ENCODE peak calls at places on chromosomes 16 and 17, in ten cellular contexts. One of them, this sample, is unnamed.

GRCh38 chr17:46020998-46021397 is 21.9 kb downstream of the STH start:
- DNase-seq in transverse colon: no peak
- DNase-seq in cardiac fibroblast: no peak
- DNase-seq in heart left ventricle: no peak
- DNase-seq in testis: no peak
- DNase-seq in HL-60: no peak
- DNase-seq in tibial nerve: no peak
- DNase-seq in fibroblast of lung: no peak
- DNase-seq in HCT116: no peak
- DNase-seq in gastrocnemius medialis: no peak
- DNase-seq in this sample: no peak

GRCh38 chr17:70767102-70767701 is 597.9 kb downstream of the KCNJ2 start:
- DNase-seq in tibial nerve: no peak
- DNase-seq in HL-60: no peak
- DNase-seq in HCT116: peak; percentile 42
- DNase-seq in transverse colon: no peak
- DNase-seq in cardiac fibroblast: peak; percentile 74
- DNase-seq in heart left ventricle: no peak
- DNase-seq in gastrocnemius medialis: no peak
- DNase-seq in fibroblast of lung: peak; percentile 33
- DNase-seq in testis: no peak
- DNase-seq in this sample: peak; percentile 4

GRCh38 chr17:32303861-32304288 is 38.1 kb downstream of the C17orf75 start:
- DNase-seq in cardiac fibroblast: no peak
- DNase-seq in tibial nerve: no peak
- DNase-seq in transverse colon: no peak
- DNase-seq in testis: no peak
- DNase-seq in heart left ventricle: no peak
- DNase-seq in gastrocnemius medialis: no peak
- DNase-seq in fibroblast of lung: no peak
- DNase-seq in HL-60: no peak
- DNase-seq in HCT116: no peak
- DNase-seq in this sample: no peak

GRCh38 chr16:81445926-81446317 is 1.3 kb downstream of the CMIP start:
- DNase-seq in HL-60: no peak
- DNase-seq in cardiac fibroblast: no peak
- DNase-seq in gastrocnemius medialis: no peak
- DNase-seq in heart left ventricle: no peak
- DNase-seq in HCT116: no peak
- DNase-seq in fibroblast of lung: no peak
- DNase-seq in testis: no peak
- DNase-seq in tibial nerve: no peak
- DNase-seq in transverse colon: no peak
- DNase-seq in this sample: no peak

GRCh38 chr16:11149011-11149616 is 106.9 kb downstream of the SOCS1 start:
- DNase-seq in tibial nerve: no peak
- DNase-seq in transverse colon: no peak
- DNase-seq in testis: no peak
- DNase-seq in heart left ventricle: no peak
- DNase-seq in fibroblast of lung: no peak
- DNase-seq in gastrocnemius medialis: no peak
- DNase-seq in cardiac fibroblast: no peak
- DNase-seq in HL-60: no peak
- DNase-seq in HCT116: no peak
- DNase-seq in this sample: no peak

GRCh38 chr16:86805210-86805609 is 226.9 kb downstream of the FOXL1 start:
- DNase-seq in HL-60: no peak
- DNase-seq in heart left ventricle: no peak
- DNase-seq in transverse colon: no peak
- DNase-seq in fibroblast of lung: no peak
- DNase-seq in testis: no peak
- DNase-seq in cardiac fibroblast: no peak
- DNase-seq in HCT116: no peak
- DNase-seq in tibial nerve: no peak
- DNase-seq in gastrocnemius medialis: no peak
- DNase-seq in this sample: no peak

GRCh38 chr17:79781012-79781665 is 3.2 kb downstream of the CBX2 start:
- DNase-seq in HCT116: no peak
- DNase-seq in testis: no peak
- DNase-seq in tibial nerve: no peak
- DNase-seq in HL-60: no peak
- DNase-seq in heart left ventricle: no peak
- DNase-seq in fibroblast of lung: no peak
- DNase-seq in transverse colon: no peak
- DNase-seq in cardiac fibroblast: no peak
- DNase-seq in gastrocnemius medialis: no peak
- DNase-seq in this sample: no peak

GRCh38 chr17:35062284-35062683 is 1.2 kb downstream of the RFFL start:
- DNase-seq in HCT116: no peak
- DNase-seq in HL-60: no peak
- DNase-seq in testis: no peak
- DNase-seq in cardiac fibroblast: no peak
- DNase-seq in transverse colon: no peak
- DNase-seq in gastrocnemius medialis: no peak
- DNase-seq in fibroblast of lung: no peak
- DNase-seq in tibial nerve: no peak
- DNase-seq in heart left ventricle: no peak
- DNase-seq in this sample: no peak

GRCh38 chr16:72989203-72989991 is 58.5 kb downstream of the ZFHX3 start:
- DNase-seq in fibroblast of lung: peak; percentile 96
- DNase-seq in tibial nerve: no peak
- DNase-seq in HCT116: peak; percentile 40
- DNase-seq in transverse colon: no peak
- DNase-seq in cardiac fibroblast: peak; percentile 83
- DNase-seq in heart left ventricle: no peak
- DNase-seq in HL-60: no peak
- DNase-seq in testis: peak; percentile 34
- DNase-seq in gastrocnemius medialis: peak; percentile 74
- DNase-seq in this sample: peak; percentile 86

GRCh38 chr17:34249497-34249877 is 5.6 kb upstream of the CCL2 start:
- DNase-seq in HL-60: no peak
- DNase-seq in tibial nerve: no peak
- DNase-seq in heart left ventricle: no peak
- DNase-seq in cardiac fibroblast: no peak
- DNase-seq in fibroblast of lung: no peak
- DNase-seq in testis: no peak
- DNase-seq in gastrocnemius medialis: peak; percentile 24
- DNase-seq in transverse colon: no peak
- DNase-seq in HCT116: no peak
- DNase-seq in this sample: no peak

GRCh38 chr17:16968786-16969185 is 3.1 kb downstream of the TNFRSF13B start:
- DNase-seq in HCT116: no peak
- DNase-seq in transverse colon: no peak
- DNase-seq in tibial nerve: no peak
- DNase-seq in heart left ventricle: no peak
- DNase-seq in testis: no peak
- DNase-seq in gastrocnemius medialis: no peak
- DNase-seq in HL-60: no peak
- DNase-seq in fibroblast of lung: no peak
- DNase-seq in cardiac fibroblast: no peak
- DNase-seq in this sample: no peak

GRCh38 chr16:23274968-23275367 is 27.1 kb upstream of the SCNN1B start:
- DNase-seq in testis: no peak
- DNase-seq in tibial nerve: no peak
- DNase-seq in gastrocnemius medialis: no peak
- DNase-seq in transverse colon: no peak
- DNase-seq in heart left ventricle: no peak
- DNase-seq in HL-60: no peak
- DNase-seq in HCT116: peak; percentile 56
- DNase-seq in fibroblast of lung: no peak
- DNase-seq in cardiac fibroblast: no peak
- DNase-seq in this sample: no peak

GRCh38 chr17:44333371-44333770 is 8.7 kb upstream of the SLC25A39 start:
- DNase-seq in heart left ventricle: peak; percentile 56
- DNase-seq in HL-60: no peak
- DNase-seq in testis: no peak
- DNase-seq in gastrocnemius medialis: no peak
- DNase-seq in cardiac fibroblast: no peak
- DNase-seq in HCT116: no peak
- DNase-seq in tibial nerve: no peak
- DNase-seq in fibroblast of lung: no peak
- DNase-seq in transverse colon: peak; percentile 59
- DNase-seq in this sample: no peak

GRCh38 chr17:44335515-44336356 is 9.4 kb upstream of the GRN start:
- DNase-seq in testis: no peak
- DNase-seq in gastrocnemius medialis: no peak
- DNase-seq in cardiac fibroblast: no peak
- DNase-seq in transverse colon: no peak
- DNase-seq in fibroblast of lung: no peak
- DNase-seq in heart left ventricle: no peak
- DNase-seq in tibial nerve: no peak
- DNase-seq in HL-60: no peak
- DNase-seq in HCT116: no peak
- DNase-seq in this sample: no peak

GRCh38 chr17:44331249-44331760 is 6.7 kb upstream of the SLC25A39 start:
- DNase-seq in testis: peak; percentile 89
- DNase-seq in HCT116: peak; percentile 79
- DNase-seq in cardiac fibroblast: peak; percentile 77
- DNase-seq in tibial nerve: no peak
- DNase-seq in HL-60: no peak
- DNase-seq in transverse colon: peak; percentile 83
- DNase-seq in heart left ventricle: peak; percentile 66
- DNase-seq in fibroblast of lung: peak; percentile 38
- DNase-seq in gastrocnemius medialis: peak; percentile 56
- DNase-seq in this sample: peak; percentile 71

GRCh38 chr17:44334315-44335181 is 9.9 kb upstream of the SLC25A39 start:
- DNase-seq in transverse colon: no peak
- DNase-seq in HCT116: no peak
- DNase-seq in gastrocnemius medialis: no peak
- DNase-seq in fibroblast of lung: no peak
- DNase-seq in testis: no peak
- DNase-seq in heart left ventricle: no peak
- DNase-seq in tibial nerve: no peak
- DNase-seq in HL-60: no peak
- DNase-seq in cardiac fibroblast: no peak
- DNase-seq in this sample: no peak
- H3K4me3 ChIP-seq in transverse colon: no peak overlapping the region
- H3K4me3 ChIP-seq in HCT116: no peak overlapping the region
- H3K4me3 ChIP-seq in gastrocnemius medialis: no peak overlapping the region
- H3K4me3 ChIP-seq in fibroblast of lung: no peak overlapping the region
- H3K4me3 ChIP-seq in testis: no peak overlapping the region
- H3K4me3 ChIP-seq in heart left ventricle: no peak overlapping the region
- H3K4me3 ChIP-seq in tibial nerve: no peak overlapping the region
- H3K4me3 ChIP-seq in HL-60: no peak overlapping the region
- H3K4me3 ChIP-seq in cardiac fibroblast: no peak overlapping the region
- H3K4me3 ChIP-seq in this sample: no peak overlapping the region

DNA sequence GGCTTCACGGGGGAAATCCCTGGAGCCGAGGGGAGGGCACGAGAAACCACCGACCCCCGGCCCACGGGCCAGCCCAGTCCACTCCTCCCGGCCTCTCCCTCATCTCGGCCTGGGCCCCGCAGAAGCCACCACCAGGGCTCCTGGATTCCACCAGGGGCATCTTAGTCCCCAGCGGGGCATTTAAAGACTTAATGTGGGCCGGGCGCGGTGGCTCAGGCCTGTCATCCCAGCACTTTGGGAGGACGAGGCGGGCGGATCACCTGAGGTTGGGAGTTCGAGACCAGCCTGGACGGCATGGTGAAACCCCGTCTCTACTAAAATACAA is 24.1 kb upstream of the ABR start:
- DNase-seq in gastrocnemius medialis: no peak
- DNase-seq in transverse colon: no peak
- DNase-seq in HCT116: no peak
- DNase-seq in HL-60: no peak
- DNase-seq in fibroblast of lung: no peak
- DNase-seq in heart left ventricle: no peak
- DNase-seq in tibial nerve: no peak
- DNase-seq in cardiac fibroblast: no peak
- DNase-seq in testis: no peak
- DNase-seq in this sample: no peak
- TF ChIP-seq CTCF in gastrocnemius medialis: no peak
- TF ChIP-seq CTCF in transverse colon: no peak
- TF ChIP-seq CTCF in HCT116: no peak
- TF ChIP-seq CTCF in HL-60: no peak
- TF ChIP-seq CTCF in fibroblast of lung: no peak
- TF ChIP-seq CTCF in heart left ventricle: no peak
- TF ChIP-seq CTCF in tibial nerve: no peak
- TF ChIP-seq CTCF in cardiac fibroblast: no peak
- TF ChIP-seq CTCF in testis: no peak
- TF ChIP-seq CTCF in this sample: no peak

DNA sequence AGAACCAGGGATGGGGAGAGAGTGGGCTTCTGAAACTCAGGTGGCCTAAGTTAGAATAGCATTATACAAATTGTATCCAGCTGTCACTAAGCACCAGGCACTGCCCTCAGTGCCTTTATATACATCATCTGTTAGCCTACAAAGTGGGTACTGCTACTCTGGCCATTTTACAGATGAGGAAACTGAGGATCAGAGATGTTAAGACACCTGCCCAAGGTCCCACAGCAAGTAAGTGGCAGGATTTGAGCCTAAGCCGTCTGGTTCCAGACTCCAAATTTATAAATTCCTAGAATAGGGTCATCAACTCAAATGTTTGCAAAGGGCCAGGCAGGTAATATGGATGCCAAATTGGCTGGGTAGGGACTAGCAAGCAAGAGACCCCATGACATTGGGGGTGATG is 2.3 kb downstream of the ORAI3 start:
- DNase-seq in transverse colon: no peak
- DNase-seq in tibial nerve: no peak
- DNase-seq in HL-60: no peak
- DNase-seq in cardiac fibroblast: no peak
- DNase-seq in HCT116: no peak
- DNase-seq in fibroblast of lung: no peak
- DNase-seq in gastrocnemius medialis: no peak
- DNase-seq in heart left ventricle: no peak
- DNase-seq in testis: no peak
- DNase-seq in this sample: no peak
- H3K4me3 ChIP-seq in transverse colon: no peak overlapping the region
- H3K4me3 ChIP-seq in tibial nerve: no peak overlapping the region
- H3K4me3 ChIP-seq in HL-60: no peak overlapping the region
- H3K4me3 ChIP-seq in cardiac fibroblast: no peak overlapping the region
- H3K4me3 ChIP-seq in HCT116: no peak overlapping the region
- H3K4me3 ChIP-seq in fibroblast of lung: no peak overlapping the region
- H3K4me3 ChIP-seq in gastrocnemius medialis: no peak overlapping the region
- H3K4me3 ChIP-seq in heart left ventricle: no peak overlapping the region
- H3K4me3 ChIP-seq in testis: no peak overlapping the region
- H3K4me3 ChIP-seq in this sample: no peak overlapping the region

DNA sequence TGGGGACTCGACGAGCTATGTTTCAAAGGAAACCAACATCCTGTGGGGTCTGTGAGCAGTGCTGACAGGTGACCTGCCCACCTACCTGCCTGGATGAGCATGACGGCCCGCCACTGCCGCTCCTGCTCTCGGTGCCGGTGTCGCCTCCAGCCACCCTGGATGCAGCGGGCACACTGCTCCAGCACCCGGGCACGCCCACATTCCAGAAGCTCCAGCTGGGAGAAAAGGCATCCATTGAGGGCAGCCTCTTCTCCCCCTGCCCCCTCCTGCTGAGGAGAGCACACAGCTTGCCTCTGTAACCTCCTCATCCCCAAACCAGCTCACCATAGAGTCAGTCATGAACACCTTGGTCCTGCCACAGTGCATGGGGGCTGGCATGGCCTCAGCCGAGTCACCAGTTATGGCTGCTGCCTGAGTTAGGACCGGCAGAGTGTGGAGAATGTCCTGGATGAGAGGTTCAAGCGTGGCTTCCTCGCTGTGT is 14.3 kb downstream of the ZNHIT3 start:
- DNase-seq in HL-60: no peak
- DNase-seq in heart left ventricle: no peak
- DNase-seq in tibial nerve: no peak
- DNase-seq in gastrocnemius medialis: no peak
- DNase-seq in fibroblast of lung: no peak
- DNase-seq in transverse colon: no peak
- DNase-seq in testis: no peak
- DNase-seq in HCT116: no peak
- DNase-seq in cardiac fibroblast: no peak
- DNase-seq in this sample: no peak
- TF ChIP-seq CTCF in HL-60: no peak
- TF ChIP-seq CTCF in heart left ventricle: no peak
- TF ChIP-seq CTCF in tibial nerve: no peak
- TF ChIP-seq CTCF in gastrocnemius medialis: no peak
- TF ChIP-seq CTCF in fibroblast of lung: no peak
- TF ChIP-seq CTCF in transverse colon: no peak
- TF ChIP-seq CTCF in testis: no peak
- TF ChIP-seq CTCF in HCT116: no peak
- TF ChIP-seq CTCF in cardiac fibroblast: no peak
- TF ChIP-seq CTCF in this sample: no peak

This sample was measured in HFF-Myc.